ENCODE peak calls at places on chromosomes 4 and X, in eight cellular contexts. L is BJ; M is fibroblast of lung; F is RWPE1; E is Calu3; I is breast epithelium; Z is CD4-positive, alpha-beta T cell; Q is AG09319. S is an unnamed sample.

GRCh38 chr4:15232725-15233597 is 194.9 kb upstream of the C1QTNF7 start:
- DNase-seq in L (no peak), M (peak), F (no peak), E (no peak), I (no peak), Z (no peak), Q (no peak), S (no peak)

GRCh38 chrX:40104649-40105015 is 6.9 kb upstream of the BCOR start:
- DNase-seq in L (no peak), M (peak), F (no peak), E (peak), I (no peak), Z (no peak), Q (no peak), S (peak)

GRCh38 chrX:18146954-18147353 is 73.7 kb downstream of the BEND2 start:
- DNase-seq in L (no peak), M (peak), F (peak), E (peak), I (no peak), Z (no peak), Q (no peak), S (no peak)

GRCh38 chrX:12973561-12974216 is 1.2 kb upstream of the TMSB4X start:
- DNase-seq in L (no peak), M (no peak), F (no peak), E (peak), I (no peak), Z (no peak), Q (no peak), S (peak)

GRCh38 chrX:68916891-68917290 is 88.1 kb downstream of the EFNB1 start:
- DNase-seq in L (no peak), M (no peak), F (no peak), E (no peak), I (no peak), Z (no peak), Q (no peak), S (no peak)

GRCh38 chr4:182832352-182833120 is 84.7 kb downstream of the DCTD start:
- DNase-seq in L (no peak), M (no peak), F (no peak), E (no peak), I (no peak), Z (no peak), Q (no peak), S (no peak)

GRCh38 chrX:20372533-20372932 is 105.8 kb upstream of the RPS6KA3 start:
- DNase-seq in L (no peak), M (no peak), F (peak), E (peak), I (no peak), Z (no peak), Q (no peak), S (no peak)

GRCh38 chrX:13463608-13464007 is 105.8 kb upstream of the EGFL6 start:
- DNase-seq in L (peak), M (peak), F (peak), E (peak), I (no peak), Z (no peak), Q (peak), S (peak)

GRCh38 chr4:105966046-105966445 is 70.8 kb downstream of the NPNT start:
- DNase-seq in L (peak), M (peak), F (peak), E (no peak), I (no peak), Z (no peak), Q (peak), S (no peak)

GRCh38 chrX:54540289-54540688 is 10.3 kb downstream of the GNL3L start:
- DNase-seq in L (peak), M (peak), F (no peak), E (no peak), I (no peak), Z (no peak), Q (no peak), S (no peak)

GRCh38 chr4:67776746-67777145 is 22.6 kb upstream of the GNRHR start:
- DNase-seq in L (no peak), M (no peak), F (no peak), E (no peak), I (no peak), Z (no peak), Q (no peak), S (no peak)

GRCh38 chrX:104195489-104196084 is 29.3 kb downstream of the FAM199X start:
- DNase-seq in L (no peak), M (peak), F (no peak), E (peak), I (no peak), Z (no peak), Q (no peak), S (no peak)

GRCh38 chr4:26647523-26648224 is 63.8 kb downstream of the TBC1D19 start:
- DNase-seq in L (no peak), M (no peak), F (no peak), E (no peak), I (no peak), Z (no peak), Q (no peak), S (no peak)

GRCh38 chr4:188904617-188905016 is 765.4 kb downstream of the TRIML1 start:
- DNase-seq in L (no peak), M (no peak), F (no peak), E (no peak), I (no peak), Z (no peak), Q (no peak), S (no peak)

GRCh38 chrX:23383411-23383810 is 48.8 kb downstream of the PTCHD1 start:
- DNase-seq in L (no peak), M (peak), F (no peak), E (no peak), I (no peak), Z (no peak), Q (no peak), S (no peak)

GRCh38 chr4:10593130-10593529 is 91.4 kb downstream of the CLNK start:
- DNase-seq in L (no peak), M (no peak), F (no peak), E (no peak), I (no peak), Z (no peak), Q (no peak), S (no peak)

GRCh38 chr4:169438057-169438480 is 167.3 kb upstream of the SH3RF1 start:
- DNase-seq in L (no peak), M (no peak), F (no peak), E (no peak), I (no peak), Z (no peak), Q (no peak), S (no peak)

GRCh38 chr4:154349829-154350228 is 141.8 kb downstream of the DCHS2 start:
- DNase-seq in L (no peak), M (peak), F (peak), E (no peak), I (no peak), Z (no peak), Q (no peak), S (no peak)

GRCh38 chr4:113311047-113311446 is 261.6 kb downstream of the ANK2 start:
- DNase-seq in L (no peak), M (no peak), F (peak), E (no peak), I (no peak), Z (no peak), Q (no peak), S (no peak)

GRCh38 chr4:4761128-4761991 is 98.1 kb upstream of the MSX1 start:
- DNase-seq in L (no peak), M (no peak), F (no peak), E (no peak), I (no peak), Z (no peak), Q (no peak), S (no peak)

GRCh38 chr4:119300388-119301131 is 21.4 kb downstream of the FABP2 start:
- DNase-seq in L (peak), M (peak), F (peak), E (peak), I (peak), Z (peak), Q (peak), S (peak)

GRCh38 chrX:7147431-7147977 is at the start of gene STS:
- DNase-seq in L (no peak), M (no peak), F (no peak), E (peak), I (no peak), Z (peak), Q (no peak), S (peak)

GRCh38 chrX:105975382-105975781 is 63.1 kb downstream of the SERPINA7 start:
- DNase-seq in L (no peak), M (peak), F (no peak), E (no peak), I (no peak), Z (no peak), Q (no peak), S (no peak)

GRCh38 chrX:102129473-102129872 is 4.0 kb downstream of the TCEAL2 start:
- DNase-seq in L (no peak), M (peak), F (peak), E (no peak), I (no peak), Z (no peak), Q (no peak), S (no peak)

GRCh38 chrX:70422886-70423336 is at the start of gene GDPD2:
- DNase-seq in L (no peak), M (peak), F (no peak), E (peak), I (no peak), Z (no peak), Q (no peak), S (no peak)

GRCh38 chrX:12441376-12442128 is 303.3 kb downstream of the FRMPD4 start:
- DNase-seq in L (peak), M (peak), F (peak), E (no peak), I (no peak), Z (no peak), Q (peak), S (no peak)

GRCh38 chr4:86595426-86595805 is 1.3 kb downstream of the PTPN13 start:
- DNase-seq in L (no peak), M (no peak), F (no peak), E (no peak), I (no peak), Z (no peak), Q (no peak), S (no peak)

GRCh38 chr4:18937746-18938145 is 916.2 kb upstream of the LCORL start:
- DNase-seq in L (no peak), M (no peak), F (no peak), E (no peak), I (no peak), Z (no peak), Q (no peak), S (no peak)

GRCh38 chr4:26425953-26426352 is 64.3 kb downstream of the CCKAR start:
- DNase-seq in L (no peak), M (no peak), F (no peak), E (no peak), I (no peak), Z (no peak), Q (no peak), S (no peak)

GRCh38 chr4:635851-636627 is 10.7 kb downstream of the PDE6B start:
- DNase-seq in L (no peak), M (no peak), F (no peak), E (no peak), I (no peak), Z (no peak), Q (no peak), S (no peak)

GRCh38 chrX:136652822-136653723 is 5.1 kb downstream of the CD40LG start:
- DNase-seq in L (no peak), M (no peak), F (no peak), E (no peak), I (no peak), Z (no peak), Q (no peak), S (no peak)

GRCh38 chr4:147286846-147287587 is 193.9 kb upstream of the EDNRA start:
- DNase-seq in L (no peak), M (no peak), F (no peak), E (no peak), I (no peak), Z (no peak), Q (no peak), S (no peak)

DNA sequence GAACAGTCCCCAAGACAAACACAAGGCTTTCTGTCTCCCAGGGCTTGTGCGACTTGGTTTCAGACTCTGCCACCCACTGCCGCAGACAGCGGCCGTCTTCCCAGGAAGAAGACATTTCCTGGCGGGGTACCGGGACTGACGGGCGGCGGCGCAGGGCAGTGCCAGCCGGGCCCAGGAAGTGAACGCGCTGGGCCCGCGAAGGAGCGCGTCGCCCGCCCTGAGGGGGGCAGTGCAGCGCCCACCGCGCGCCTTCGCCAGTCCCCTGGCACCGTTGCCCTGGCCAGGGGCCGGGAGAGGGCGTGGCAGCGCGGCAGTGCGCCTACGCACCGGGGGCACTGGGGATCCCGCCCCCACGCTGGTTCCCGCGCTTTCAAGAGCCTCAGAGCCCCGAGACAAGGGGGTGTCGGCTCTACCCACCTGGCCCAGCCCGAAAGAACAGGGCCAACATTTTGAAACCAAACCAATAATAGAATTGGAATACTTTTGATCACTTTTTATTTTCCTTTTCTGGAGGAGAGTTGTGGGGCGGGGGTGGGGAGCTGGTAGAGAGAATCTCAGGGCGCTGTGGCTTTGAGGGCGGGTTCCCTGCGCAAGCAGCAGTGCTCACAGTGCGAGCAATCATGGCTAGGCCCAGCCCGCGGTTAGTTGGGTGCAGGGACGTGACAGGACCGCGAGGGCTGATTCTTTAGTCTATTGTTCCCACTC is 23.6 kb upstream of the APLN start:
- DNase-seq in L (no peak), M (peak), F (no peak), E (peak), I (no peak), Z (no peak), Q (no peak), S (peak)
- TF ChIP-seq CTCF in L (peak), M (no peak), F (peak), E (peak), I (no peak), Z (peak), Q (no peak), S (peak)

GRCh38 chr4:150423074-150423473 is 158.9 kb upstream of the MAB21L2 start:
- DNase-seq in L (no peak), M (no peak), F (no peak), E (no peak), I (no peak), Z (no peak), Q (no peak), S (no peak)
- TF ChIP-seq CTCF in L (no peak), M (no peak), F (no peak), E (no peak), I (no peak), Z (no peak), Q (no peak), S (no peak)

GRCh38 chrX:67725471-67725870 is 181.7 kb downstream of the AR start:
- DNase-seq in L (no peak), M (no peak), F (no peak), E (no peak), I (no peak), Z (no peak), Q (no peak), S (no peak)

GRCh38 chrX:67723580-67724351 is 179.9 kb downstream of the AR start:
- DNase-seq in L (no peak), M (no peak), F (no peak), E (no peak), I (no peak), Z (no peak), Q (no peak), S (no peak)

GRCh38 chrX:67727576-67727975 is 183.8 kb downstream of the AR start:
- DNase-seq in L (no peak), M (no peak), F (no peak), E (no peak), I (no peak), Z (no peak), Q (no peak), S (no peak)

GRCh38 chrX:67726028-67726427 is 182.2 kb downstream of the AR start:
- DNase-seq in L (no peak), M (no peak), F (no peak), E (no peak), I (no peak), Z (no peak), Q (no peak), S (no peak)

GRCh38 chrX:67724359-67725110 is 180.7 kb downstream of the AR start:
- DNase-seq in L (no peak), M (peak), F (no peak), E (no peak), I (no peak), Z (no peak), Q (no peak), S (no peak)
- TF ChIP-seq CTCF in L (no peak), M (peak), F (no peak), E (no peak), I (no peak), Z (no peak), Q (no peak), S (peak)

GRCh38 chrX:140822184-140822583 is 112.6 kb downstream of the LINC00632 start:
- DNase-seq in L (no peak), M (no peak), F (no peak), E (no peak), I (no peak), Z (no peak), Q (no peak), S (no peak)

GRCh38 chrX:140822861-140823260 is 113.3 kb downstream of the LINC00632 start:
- DNase-seq in L (no peak), M (no peak), F (no peak), E (no peak), I (no peak), Z (no peak), Q (no peak), S (no peak)

GRCh38 chrX:140821280-140821679 is 111.7 kb downstream of the LINC00632 start:
- DNase-seq in L (no peak), M (no peak), F (no peak), E (no peak), I (no peak), Z (no peak), Q (no peak), S (no peak)

GRCh38 chrX:140815868-140816267 is 106.3 kb downstream of the LINC00632 start:
- DNase-seq in L (no peak), M (peak), F (peak), E (no peak), I (no peak), Z (no peak), Q (peak), S (no peak)

DNA sequence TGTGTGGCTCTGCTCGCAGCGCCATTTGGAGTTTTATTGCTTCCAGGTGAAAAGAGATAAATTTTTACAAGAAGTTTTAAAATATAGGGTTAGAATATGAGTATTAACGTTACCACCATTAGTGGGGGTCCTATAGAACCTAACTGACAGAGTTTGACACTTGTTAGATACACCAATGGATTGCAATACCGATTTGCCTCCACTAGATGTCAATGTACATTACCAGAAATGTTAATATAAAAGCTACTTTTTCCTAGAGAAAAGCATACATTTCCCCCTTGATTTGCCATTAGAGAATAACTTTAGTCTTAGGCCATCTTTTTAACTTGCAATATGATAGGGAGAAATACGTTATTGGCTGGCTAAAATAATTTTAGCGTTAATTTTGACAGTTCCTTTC is 108.4 kb downstream of the LINC00632 start:
- DNase-seq in L (no peak), M (peak), F (no peak), E (no peak), I (no peak), Z (no peak), Q (no peak), S (no peak)
- TF ChIP-seq CTCF in L (peak), M (peak), F (peak), E (peak), I (peak), Z (no peak), Q (peak), S (peak)

GRCh38 chrX:64805683-64806082 is 170.6 kb downstream of the ZC4H2 start:
- DNase-seq in L (no peak), M (no peak), F (no peak), E (no peak), I (no peak), Z (no peak), Q (no peak), S (no peak)
- TF ChIP-seq CTCF in L (no peak), M (no peak), F (no peak), E (no peak), I (no peak), Z (no peak), Q (no peak), S (no peak)

GRCh38 chr4:53702334-53703266 is 111.3 kb upstream of the LNX1 start:
- DNase-seq in L (peak), M (peak), F (peak), E (peak), I (peak), Z (no peak), Q (peak), S (peak)
- TF ChIP-seq CTCF in L (peak), M (no peak), F (no peak), E (no peak), I (no peak), Z (no peak), Q (peak), S (no peak)

DNA sequence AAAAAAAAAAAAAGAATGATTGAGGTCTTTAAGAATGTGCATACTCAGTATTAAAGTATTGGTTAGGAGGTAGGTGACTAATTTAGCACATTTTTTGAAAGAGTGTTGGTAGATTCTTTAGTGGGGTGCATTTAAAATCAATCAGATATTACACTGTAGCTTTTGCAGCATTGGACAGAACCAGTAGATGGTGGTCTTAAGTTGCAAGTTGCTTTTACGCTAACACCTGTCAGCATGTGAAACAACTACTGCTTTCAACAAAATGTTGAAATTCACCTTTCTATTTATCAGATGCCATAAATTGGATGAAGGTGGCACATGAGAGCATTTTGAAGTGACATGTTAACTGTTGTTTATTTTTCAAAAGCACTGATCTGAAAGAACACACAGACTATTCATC is 41.0 kb downstream of the NAA11 start:
- DNase-seq in L (no peak), M (peak), F (no peak), E (no peak), I (no peak), Z (no peak), Q (no peak), S (no peak)
- TF ChIP-seq CTCF in L (no peak), M (no peak), F (no peak), E (no peak), I (no peak), Z (no peak), Q (no peak), S (no peak)

DNA sequence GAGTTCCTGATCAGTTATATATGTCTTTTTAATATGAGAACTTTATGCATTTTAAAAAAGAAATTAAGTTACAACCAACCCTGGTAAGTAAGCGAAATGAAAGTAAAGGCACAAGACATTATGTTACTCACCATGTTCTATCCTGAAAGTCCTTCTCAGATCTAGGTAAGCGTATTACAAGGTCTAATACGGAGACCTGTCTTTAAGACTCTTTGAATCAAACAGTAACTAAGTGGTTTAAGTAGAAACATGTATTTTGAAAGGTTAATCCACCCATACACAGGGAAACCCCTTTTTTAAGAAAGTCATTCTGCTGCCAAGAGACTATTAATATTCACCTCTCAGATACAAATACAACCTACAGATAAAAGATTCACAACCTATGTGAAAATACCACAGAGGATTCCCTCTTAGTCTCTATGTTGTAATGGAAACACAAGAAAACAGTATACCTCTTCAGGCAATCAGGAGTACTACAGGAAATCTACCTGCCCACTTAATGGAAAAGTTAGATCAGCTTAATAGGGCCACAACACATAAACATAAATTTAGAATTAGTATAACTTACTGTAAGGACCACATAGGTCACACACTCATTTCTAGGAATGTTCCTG is 63.2 kb upstream of the TNIP3 start:
- DNase-seq in L (no peak), M (no peak), F (no peak), E (no peak), I (no peak), Z (no peak), Q (no peak), S (no peak)
- TF ChIP-seq CTCF in L (no peak), M (no peak), F (no peak), E (no peak), I (no peak), Z (peak), Q (no peak), S (no peak)